ENCODE peak calls at places on chromosomes 1 and 21, in nine cellular contexts. O is HL-60; P is nephron progenitor cell; T is non-pigmented ciliary epithelial cell; U is iris pigment epithelial cell; Y is NCI-H1105; C is effector memory CD4-positive, alpha-beta T cell; N is GM12865; F is stimulated activated CD4-positive, alpha-beta T cell treated with anti-CD3 and anti-CD28 coated beads, Interleukin-15, amount 100 ng/mL, for 1 hour. R is an unnamed sample.

GRCh38 chr1:3472906-3473305 is 18.4 kb downstream of the ARHGEF16 start:
- DNase-seq in C (no peak), O (no peak), U (no peak), P (no peak), F (no peak), N (no peak), T (no peak), Y (no peak), R (no peak)

GRCh38 chr1:224894915-224895314 is 34.6 kb upstream of the DNAH14 start:
- DNase-seq in O (no peak), C (no peak), U (peak), T (peak), P (no peak), Y (no peak), F (no peak), N (peak), R (no peak)

GRCh38 chr1:19926296-19927129 is 3.1 kb upstream of the PLA2G2E start:
- DNase-seq in F (no peak), U (no peak), Y (no peak), C (no peak), P (no peak), N (no peak), O (no peak), T (no peak), R (no peak)

GRCh38 chr1:1601564-1602320 is 1.8 kb upstream of the FNDC10 start:
- DNase-seq in T (no peak), C (no peak), N (no peak), P (no peak), F (no peak), O (no peak), Y (no peak), U (no peak), R (no peak)

GRCh38 chr1:58922302-58923089 is 138.6 kb upstream of the JUN start:
- DNase-seq in Y (no peak), O (no peak), U (peak), T (no peak), P (no peak), F (no peak), C (peak), N (peak), R (no peak)

GRCh38 chr1:23529146-23530088 is 1.6 kb downstream of the E2F2 start:
- DNase-seq in N (peak), F (no peak), U (no peak), Y (peak), C (no peak), T (no peak), O (no peak), P (no peak), R (no peak)

GRCh38 chr1:98929456-98929855 is 75.2 kb downstream of the PLPPR5 start:
- DNase-seq in P (no peak), T (no peak), F (no peak), Y (no peak), N (no peak), O (no peak), U (no peak), C (no peak), R (no peak)

GRCh38 chr21:27423073-27423472 is 456.2 kb upstream of the ADAMTS5 start:
- DNase-seq in Y (no peak), N (no peak), O (no peak), U (peak), F (no peak), P (no peak), T (peak), C (no peak), R (no peak)

GRCh38 chr21:39094087-39094785 is 89.0 kb downstream of the PSMG1 start:
- DNase-seq in C (no peak), P (no peak), T (no peak), F (no peak), Y (no peak), O (peak), N (no peak), U (no peak), R (no peak)